ENCODE peak calls at places on chromosomes 11 and 22, in seven cellular contexts. O, E, Z, P, Y, C and T are unnamed samples.

GRCh38 chr11:17531818-17532131 is 12.4 kb downstream of the USH1C start:
- DNase-seq in O (no peak), E (no peak), Z (no peak), P (no peak), Y (no peak), C (no peak), T (no peak)

GRCh38 chr22:29199702-29200400 is 5.8 kb upstream of the EMID1 start:
- DNase-seq in O (no peak), E (peak; percentile 37), Z (no peak), P (no peak), Y (no peak), C (no peak), T (no peak)

GRCh38 chr11:118219696-118220095 is 5.1 kb downstream of the JAML start:
- DNase-seq in O (no peak), E (no peak), Z (no peak), P (no peak), Y (no peak), C (no peak), T (no peak)

GRCh38 chr11:73285721-73286120 is 13.6 kb downstream of the P2RY6 start:
- DNase-seq in O (no peak), E (no peak), Z (no peak), P (no peak), Y (no peak), C (no peak), T (no peak)

GRCh38 chr22:27881404-27881803 is 37.7 kb downstream of the PITPNB start:
- DNase-seq in O (peak; percentile 40), E (no peak), Z (no peak), P (peak; percentile 60), Y (peak; percentile 46), C (peak; percentile 85), T (no peak)

GRCh38 chr11:14503023-14503422 is 3.4 kb upstream of the COPB1 start:
- DNase-seq in O (no peak), E (no peak), Z (no peak), P (no peak), Y (no peak), C (no peak), T (no peak)

GRCh38 chr11:15655552-15655951 is 540.8 kb downstream of the INSC start:
- DNase-seq in O (no peak), E (no peak), Z (no peak), P (no peak), Y (no peak), C (no peak), T (no peak)

GRCh38 chr11:72605958-72606357 is 68.3 kb downstream of the PDE2A start:
- DNase-seq in O (no peak), E (no peak), Z (no peak), P (no peak), Y (no peak), C (no peak), T (no peak)

DNA sequence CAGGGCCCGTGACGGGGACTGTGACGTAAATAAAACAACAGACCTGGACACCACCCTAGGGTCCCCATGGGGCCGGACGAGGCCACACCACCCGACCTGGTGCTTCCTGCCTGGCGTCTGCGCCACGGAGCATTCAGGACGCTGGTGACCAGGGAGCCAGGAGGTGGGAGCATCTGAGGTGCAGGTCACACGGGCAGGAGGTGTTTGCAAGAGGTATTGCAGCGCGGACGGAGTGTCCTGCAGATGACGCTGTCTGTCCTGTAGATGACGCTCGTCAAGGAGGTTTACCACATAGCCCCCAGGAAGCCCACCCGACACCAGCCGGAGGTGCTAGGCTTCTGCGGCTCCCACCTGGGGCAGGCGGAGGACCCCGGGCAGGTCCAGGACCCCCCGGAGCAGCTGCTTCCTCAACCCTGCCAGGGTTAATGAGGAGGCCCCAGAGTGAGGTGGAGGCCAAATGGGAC is 986 bp upstream of the MUC5B start:
- DNase-seq in O (no peak), E (peak; percentile 46), Z (no peak), P (no peak), Y (no peak), C (peak; percentile 56), T (peak; percentile 52)
- H3K9me3 ChIP-seq in O (no peaks in the 10 kb centered on the region), E (no peaks in the 10 kb centered on the region), Z (no peaks in the 10 kb centered on the region), P (no peaks in the 10 kb centered on the region), Y (no peaks in the 10 kb centered on the region), C (no peaks in the 10 kb centered on the region), T (no peaks in the 10 kb centered on the region)

GRCh38 chr11:89381094-89381493 is 110.1 kb downstream of the NOX4 start:
- DNase-seq in O (no peak), E (no peak), Z (peak; percentile 7), P (peak; percentile 20), Y (no peak), C (no peak), T (peak; percentile 57)
- H3K27ac ChIP-seq in O (no peak overlapping the region), E (no peak overlapping the region), Z (no peak overlapping the region), P (peak overlapping the region; percentile 46), Y (peak overlapping the region; percentile 69), C (peak overlapping the region; percentile 38), T (no peak overlapping the region)

DNA sequence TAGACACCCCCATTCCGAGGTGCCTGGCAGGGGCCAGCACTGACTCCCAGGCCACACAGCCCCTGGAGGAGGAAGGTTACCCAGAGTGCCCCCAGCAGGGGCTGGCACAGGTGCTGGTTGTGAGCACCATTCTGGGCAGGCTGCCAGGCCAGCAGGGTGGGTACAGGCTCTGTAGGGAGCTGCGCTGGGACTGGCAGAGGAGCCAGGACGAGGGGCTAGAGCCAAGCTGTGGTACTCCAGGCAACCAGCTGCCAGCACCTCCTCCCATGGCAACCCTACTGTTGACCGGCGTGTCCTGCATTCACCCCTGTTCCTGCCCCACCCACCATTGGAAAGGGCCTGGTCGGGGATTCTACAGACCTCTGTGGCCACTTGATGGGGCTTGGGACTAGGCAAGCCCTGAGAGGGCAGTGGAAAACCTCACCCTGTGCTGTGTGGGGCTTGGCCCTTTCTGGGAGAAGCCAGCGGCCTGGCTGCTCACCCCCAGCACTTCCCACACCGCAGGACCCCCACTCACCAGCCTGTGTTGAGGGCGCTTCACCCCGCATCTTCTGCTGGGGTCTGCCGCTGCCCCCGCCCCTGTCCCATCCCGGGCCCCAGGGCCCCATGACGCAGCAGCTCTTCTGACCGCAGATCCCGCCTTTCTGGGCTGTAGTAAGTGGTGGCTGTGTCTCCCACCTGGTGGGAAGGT is 1.9 kb downstream of the CLDN5 start:
- DNase-seq in O (no peak), E (no peak), Z (no peak), P (no peak), Y (no peak), C (no peak), T (peak; percentile 75)
- TF ChIP-seq POLR2A in O (no peak), E (no peak), Z (no peak), P (no peak), Y (no peak), C (no peak), T (no peak)

DNA sequence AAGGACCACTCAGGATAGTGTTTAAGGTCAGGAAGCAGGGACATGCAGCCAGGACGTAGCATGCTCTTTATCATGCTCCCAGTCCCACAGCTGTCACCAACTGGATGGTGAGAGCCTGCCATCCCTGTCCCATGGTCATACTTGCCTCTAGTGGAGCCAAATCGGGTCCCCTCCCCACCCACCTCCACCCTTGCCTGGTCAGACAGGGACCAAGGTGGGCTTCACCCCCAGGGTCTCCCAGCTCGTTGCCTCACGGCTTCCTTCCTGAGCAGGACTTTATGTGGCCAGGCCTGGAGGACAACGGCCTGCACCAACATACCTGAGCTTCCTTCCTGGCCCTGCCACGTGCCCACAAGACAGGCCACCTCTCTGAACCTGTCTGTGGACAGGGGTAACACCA is 19.8 kb downstream of the A4GALT start:
- DNase-seq in O (no peak), E (no peak), Z (no peak), P (no peak), Y (no peak), C (no peak), T (no peak)
- H3K9me3 ChIP-seq in O (no peaks in the 10 kb centered on the region), E (no peaks in the 10 kb centered on the region), Z (no peaks in the 10 kb centered on the region), P (no peaks in the 10 kb centered on the region), Y (no peaks in the 10 kb centered on the region), C (no peaks in the 10 kb centered on the region), T (no peaks in the 10 kb centered on the region)

GRCh38 chr11:65288706-65289536 is 25.7 kb upstream of the CDC42EP2 start:
- DNase-seq in O (no peak), E (no peak), Z (no peak), P (no peak), Y (no peak), C (peak; percentile 76), T (peak; percentile 91)
- H3K27ac ChIP-seq in O (peak overlapping the region; percentile 17), E (no peak overlapping the region), Z (peak overlapping the region; percentile 26), P (peak overlapping the region; percentile 91), Y (peak overlapping the region; percentile 89), C (peak overlapping the region; percentile 95), T (no peak overlapping the region)